ENCODE peak calls at places on chromosomes 16 and 17, in four cellular contexts. Z, O, K and C are unnamed samples.

GRCh38 chr17:83135692-83136091 is 56.3 kb downstream of the METRNL start:
- DNase-seq in Z (no peak), O (no peak), K (no peak), C (no peak)

GRCh38 chr16:47848481-47849109 is 307.2 kb downstream of the ABCC12 start:
- DNase-seq in Z (no peak), O (no peak), K (no peak), C (no peak)

GRCh38 chr16:57994778-57995177 is 5.7 kb downstream of the ZNF319 start:
- DNase-seq in Z (no peak), O (peak), K (peak), C (peak)

GRCh38 chr17:42980766-42981397 is 517 bp downstream of the RUNDC1 start:
- DNase-seq in Z (peak), O (peak), K (peak), C (peak)

GRCh38 chr17:76792348-76792747 is 54.4 kb downstream of the MFSD11 start:
- DNase-seq in Z (no peak), O (no peak), K (no peak), C (no peak)

GRCh38 chr17:41689497-41690299 is 1.0 kb downstream of the EIF1 start:
- DNase-seq in Z (no peak), O (no peak), K (peak), C (peak)

GRCh38 chr17:39759204-39759603 is 21.5 kb downstream of the GRB7 start:
- DNase-seq in Z (no peak), O (no peak), K (no peak), C (no peak)

GRCh38 chr16:49492896-49493620 is 119.5 kb downstream of the C16orf78 start:
- DNase-seq in Z (no peak), O (no peak), K (no peak), C (no peak)

GRCh38 chr16:63361032-63361624 is 1324.9 kb upstream of the CDH8 start:
- DNase-seq in Z (peak), O (peak), K (peak), C (no peak)

GRCh38 chr16:50151744-50152143 is 1.4 kb upstream of the TENT4B start:
- DNase-seq in Z (no peak), O (no peak), K (no peak), C (no peak)

GRCh38 chr17:13086142-13086769 is 68.4 kb upstream of the ELAC2 start:
- DNase-seq in Z (no peak), O (no peak), K (no peak), C (no peak)

GRCh38 chr17:72514888-72515287 is 394.1 kb downstream of the SOX9 start:
- DNase-seq in Z (no peak), O (no peak), K (no peak), C (no peak)

GRCh38 chr17:39601010-39601597 is 6.6 kb downstream of the NEUROD2 start:
- DNase-seq in Z (no peak), O (no peak), K (no peak), C (peak)

GRCh38 chr17:9958586-9959281 is 53.7 kb upstream of the RCVRN start:
- DNase-seq in Z (no peak), O (no peak), K (no peak), C (peak)

GRCh38 chr16:48576927-48577326 is 33.1 kb downstream of the N4BP1 start:
- DNase-seq in Z (no peak), O (no peak), K (peak), C (no peak)

GRCh38 chr16:88966986-88967799 is 9.8 kb downstream of the CBFA2T3 start:
- DNase-seq in Z (no peak), O (no peak), K (no peak), C (no peak)

GRCh38 chr16:54655171-54655590 is 275.5 kb upstream of the IRX5 start:
- DNase-seq in Z (no peak), O (no peak), K (no peak), C (peak)

GRCh38 chr17:48587276-48588073 is 2.6 kb downstream of the HOXB3 start:
- DNase-seq in Z (no peak), O (no peak), K (no peak), C (no peak)

GRCh38 chr17:72383053-72383847 is 262.4 kb downstream of the SOX9 start:
- DNase-seq in Z (no peak), O (no peak), K (no peak), C (peak)

GRCh38 chr16:56793504-56793903 is 63.6 kb downstream of the NUP93 start:
- DNase-seq in Z (peak), O (no peak), K (peak), C (no peak)

GRCh38 chr16:56337858-56338325 is 87.5 kb downstream of the AMFR start:
- DNase-seq in Z (no peak), O (no peak), K (no peak), C (no peak)

GRCh38 chr17:73325527-73325842 is 13.7 kb upstream of the CDC42EP4 start:
- DNase-seq in Z (no peak), O (no peak), K (no peak), C (no peak)

GRCh38 chr17:28982191-28982793 is 23.5 kb downstream of the SEZ6 start:
- DNase-seq in Z (no peak), O (no peak), K (peak), C (no peak)

GRCh38 chr16:12017583-12017982 is 41.0 kb downstream of the SNX29 start:
- DNase-seq in Z (no peak), O (no peak), K (no peak), C (no peak)

GRCh38 chr16:12796498-12796897 is 7.2 kb downstream of the CPPED1 start:
- DNase-seq in Z (no peak), O (no peak), K (no peak), C (no peak)

GRCh38 chr17:42387221-42387657 is 1.0 kb downstream of the STAT3 start:
- DNase-seq in Z (no peak), O (no peak), K (peak), C (no peak)

GRCh38 chr17:42598905-42599304 is 10.3 kb downstream of the RETREG3 start:
- DNase-seq in Z (no peak), O (no peak), K (no peak), C (no peak)

GRCh38 chr16:4011225-4011939 is 104.9 kb downstream of the ADCY9 start:
- DNase-seq in Z (no peak), O (no peak), K (no peak), C (peak)

GRCh38 chr16:70730016-70730415 is 44.2 kb upstream of the MTSS2 start:
- DNase-seq in Z (no peak), O (no peak), K (no peak), C (no peak)

GRCh38 chr17:45232514-45233422 is 11.1 kb downstream of the FMNL1 start:
- DNase-seq in Z (no peak), O (no peak), K (no peak), C (no peak)

GRCh38 chr17:45231481-45232116 is 9.9 kb downstream of the FMNL1 start:
- DNase-seq in Z (peak), O (peak), K (peak), C (peak)

GRCh38 chr17:45229681-45230409 is 8.2 kb downstream of the FMNL1 start:
- DNase-seq in Z (no peak), O (no peak), K (no peak), C (no peak)

GRCh38 chr17:45230410-45230786 is 8.7 kb downstream of the FMNL1 start:
- DNase-seq in Z (no peak), O (no peak), K (no peak), C (no peak)

DNA sequence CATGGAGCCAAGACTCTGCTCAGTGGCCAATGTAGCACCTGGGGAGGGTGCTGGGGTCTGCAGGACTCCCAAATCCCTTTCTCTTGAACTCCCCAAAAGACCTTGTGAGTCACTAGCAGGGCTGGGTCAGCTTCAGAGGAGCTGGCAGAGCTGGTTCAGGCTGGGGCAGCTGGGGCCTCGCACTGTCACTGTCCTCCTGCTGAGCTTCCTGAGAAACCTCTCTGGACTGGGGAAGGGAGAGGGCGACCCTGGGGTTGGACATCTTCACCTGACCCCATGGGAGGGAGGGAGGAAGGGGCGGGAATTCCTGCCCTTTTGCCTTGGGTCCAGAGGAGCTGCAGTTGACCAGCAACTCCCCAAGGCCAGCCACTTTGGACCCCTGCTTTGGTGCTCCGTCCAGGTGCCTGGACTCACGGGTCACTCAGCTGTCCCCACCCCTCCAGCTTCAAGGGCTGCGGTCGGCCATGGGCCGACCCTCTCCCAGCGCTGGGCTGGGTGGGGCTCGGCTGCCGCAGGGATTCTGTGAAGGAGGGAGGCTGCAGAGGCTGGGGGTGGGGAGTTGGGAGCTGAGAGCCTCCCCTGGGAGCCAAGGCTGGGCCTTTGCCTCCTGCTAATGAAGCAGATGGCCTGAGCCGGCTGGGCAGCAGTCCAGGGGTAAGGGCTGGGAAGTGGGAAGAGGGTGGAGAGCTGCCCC is 9.2 kb downstream of the FMNL1 start:
- DNase-seq in Z (no peak), O (no peak), K (no peak), C (no peak)
- TF ChIP-seq NR3C1 in Z (no peak), O (no peak), K (no peak), C (no peak)

DNA sequence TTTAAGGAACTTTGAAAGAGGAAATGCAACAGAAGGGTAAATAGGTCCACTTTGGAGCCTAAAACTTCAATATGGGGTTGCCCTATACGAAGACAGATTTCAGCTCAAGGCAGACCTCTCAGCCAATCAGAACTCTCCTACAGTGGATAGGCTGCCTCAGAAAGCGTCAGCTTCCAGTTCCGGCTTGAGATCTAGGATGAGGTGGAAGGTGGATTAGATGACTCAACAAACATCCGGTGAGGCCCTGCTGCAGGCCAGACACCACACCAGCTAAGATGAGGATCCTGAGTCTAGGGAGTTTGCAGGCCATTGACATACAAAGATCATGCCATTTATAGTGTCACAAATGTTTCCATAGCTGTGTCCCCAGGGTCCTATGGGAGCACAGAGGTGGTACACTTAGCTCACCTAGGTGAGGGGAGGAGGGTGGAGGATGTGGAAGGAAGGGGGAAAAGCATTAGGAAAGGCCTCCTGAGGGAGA is 7.9 kb upstream of the MFSD6L start:
- DNase-seq in Z (no peak), O (peak), K (no peak), C (no peak)
- TF ChIP-seq NR3C1 in Z (no peak), O (no peak), K (no peak), C (no peak)

GRCh38 chr17:80970044-80970761 is 21.4 kb upstream of the CHMP6 start:
- DNase-seq in Z (peak), O (no peak), K (no peak), C (peak)
- TF ChIP-seq NR3C1 in Z (no peak), O (no peak), K (no peak), C (no peak)

GRCh38 chr16:82995927-82996441 is 369.2 kb downstream of the CDH13 start:
- DNase-seq in Z (no peak), O (no peak), K (no peak), C (no peak)
- TF ChIP-seq NR3C1 in Z (no peak), O (no peak), K (no peak), C (no peak)

GRCh38 chr17:752620-753219 is 656 bp upstream of the GEMIN4 start:
- DNase-seq in Z (peak), O (no peak), K (no peak), C (peak)
- TF ChIP-seq NR3C1 in Z (no peak), O (no peak), K (no peak), C (no peak)